ENCODE peak calls at places on chromosomes 7 and 10, in four cellular contexts. F is tibial artery, X is fibroblast of lung, V is heart left ventricle. B is an unnamed sample.

GRCh38 chr7:35036361-35037171 is 719 bp downstream of the DPY19L1 start:
- DNase-seq in V (peak), F (peak), X (peak), B (peak)

GRCh38 chr7:138287549-138287948 is 172.5 kb upstream of the TRIM24 start:
- DNase-seq in F (no peak), V (no peak), X (no peak), B (no peak)

GRCh38 chr10:98326621-98327027 is 58.6 kb upstream of the LOXL4 start:
- DNase-seq in V (no peak), X (no peak), F (no peak), B (no peak)

GRCh38 chr7:151987748-151988529 is 31.7 kb downstream of the GALNTL5 start:
- DNase-seq in F (no peak), V (peak), X (peak), B (no peak)

GRCh38 chr10:133196936-133197758 is 32.9 kb upstream of the UTF1 start:
- DNase-seq in X (no peak), V (no peak), F (no peak), B (no peak)

GRCh38 chr7:31027161-31027965 is 24.7 kb upstream of the ADCYAP1R1 start:
- DNase-seq in F (no peak), V (peak), X (peak), B (peak)

GRCh38 chr7:36723951-36724664 is at the start of gene AOAH:
- DNase-seq in X (no peak), V (peak), F (peak), B (no peak)

GRCh38 chr10:110209926-110210662 is 2.7 kb downstream of the MXI1 start:
- DNase-seq in V (peak), F (no peak), X (peak), B (peak)

GRCh38 chr7:28041508-28042314 is 138.9 kb downstream of the JAZF1 start:
- DNase-seq in X (peak), F (no peak), V (no peak), B (no peak)

GRCh38 chr10:132632091-132632561 is 94.5 kb downstream of the INPP5A start:
- DNase-seq in V (peak), F (no peak), X (no peak), B (no peak)

GRCh38 chr10:31368724-31369123 is 49.7 kb downstream of the ZEB1 start:
- DNase-seq in V (no peak), F (no peak), X (no peak), B (no peak)

DNA sequence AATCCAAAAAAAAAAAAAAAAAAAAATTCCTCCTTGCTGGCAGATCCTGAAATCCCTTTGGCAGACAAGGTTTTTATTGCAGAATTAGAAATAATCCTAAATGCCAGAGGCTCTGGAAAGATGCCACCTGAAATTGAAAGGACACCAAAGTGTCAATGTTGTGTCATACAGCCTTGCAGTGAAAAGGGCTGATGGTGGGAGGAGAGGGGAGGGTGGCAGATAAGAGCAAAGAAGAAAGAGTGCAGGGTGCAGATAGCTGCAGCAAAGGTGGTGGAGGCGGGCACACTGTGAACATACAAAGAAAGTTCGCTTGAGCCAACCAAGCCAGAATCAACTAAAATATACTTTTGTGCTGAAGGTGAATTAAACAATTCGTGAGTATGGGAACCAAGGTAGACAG is 8.1 kb upstream of the OPTN start:
- DNase-seq in V (no peak), F (no peak), X (no peak), B (no peak)
- H3K27ac ChIP-seq in V (no peak), F (no peak), X (no peak), B (no peak)

GRCh38 chr10:131249957-131250347 is 61.6 kb downstream of the TCERG1L start:
- DNase-seq in F (no peak), V (no peak), X (no peak), B (no peak)

GRCh38 chr10:131248376-131249165 is 63.0 kb downstream of the TCERG1L start:
- DNase-seq in V (no peak), X (no peak), F (no peak), B (no peak)

GRCh38 chr10:131251146-131251541 is 60.4 kb downstream of the TCERG1L start:
- DNase-seq in X (no peak), V (no peak), F (no peak), B (no peak)

GRCh38 chr10:131249238-131249956 is 62.1 kb downstream of the TCERG1L start:
- DNase-seq in V (no peak), F (no peak), X (no peak), B (no peak)

DNA sequence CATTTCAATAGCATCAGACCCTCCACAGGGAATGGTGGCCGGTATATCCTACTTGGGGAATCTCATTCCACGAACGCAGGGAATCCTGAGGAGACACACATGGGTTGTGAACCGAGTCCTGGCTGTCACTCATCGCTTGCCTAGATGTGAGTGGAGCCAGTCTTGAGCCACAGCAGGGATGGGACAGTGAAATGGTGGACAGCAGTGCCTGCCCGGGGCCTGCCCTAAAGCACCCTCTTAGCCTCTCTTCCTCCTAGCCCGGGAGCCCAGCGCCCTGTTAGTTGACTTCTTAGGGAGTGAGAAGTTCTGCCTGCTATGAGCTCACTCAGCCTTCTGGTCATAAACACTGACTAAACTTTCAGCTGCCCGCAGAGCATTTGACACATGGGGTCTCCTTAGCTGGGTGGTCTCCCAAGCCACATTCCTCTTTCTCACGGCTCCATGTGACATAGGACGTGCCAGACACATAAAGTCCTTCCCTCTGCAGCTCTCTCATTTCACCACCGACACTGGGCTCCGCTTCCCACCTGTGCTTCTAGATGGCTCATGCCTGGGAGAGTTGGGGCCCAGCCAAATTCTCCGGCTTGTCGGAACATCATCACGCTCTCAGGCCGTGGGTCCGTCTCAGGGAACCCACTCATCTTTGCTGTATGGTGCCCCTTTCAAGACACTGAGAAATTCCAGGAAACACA is 60.9 kb downstream of the TCERG1L start:
- DNase-seq in F (no peak), X (no peak), V (no peak), B (no peak)
- H3K27ac ChIP-seq in F (no peak), X (no peak), V (no peak), B (no peak)

DNA sequence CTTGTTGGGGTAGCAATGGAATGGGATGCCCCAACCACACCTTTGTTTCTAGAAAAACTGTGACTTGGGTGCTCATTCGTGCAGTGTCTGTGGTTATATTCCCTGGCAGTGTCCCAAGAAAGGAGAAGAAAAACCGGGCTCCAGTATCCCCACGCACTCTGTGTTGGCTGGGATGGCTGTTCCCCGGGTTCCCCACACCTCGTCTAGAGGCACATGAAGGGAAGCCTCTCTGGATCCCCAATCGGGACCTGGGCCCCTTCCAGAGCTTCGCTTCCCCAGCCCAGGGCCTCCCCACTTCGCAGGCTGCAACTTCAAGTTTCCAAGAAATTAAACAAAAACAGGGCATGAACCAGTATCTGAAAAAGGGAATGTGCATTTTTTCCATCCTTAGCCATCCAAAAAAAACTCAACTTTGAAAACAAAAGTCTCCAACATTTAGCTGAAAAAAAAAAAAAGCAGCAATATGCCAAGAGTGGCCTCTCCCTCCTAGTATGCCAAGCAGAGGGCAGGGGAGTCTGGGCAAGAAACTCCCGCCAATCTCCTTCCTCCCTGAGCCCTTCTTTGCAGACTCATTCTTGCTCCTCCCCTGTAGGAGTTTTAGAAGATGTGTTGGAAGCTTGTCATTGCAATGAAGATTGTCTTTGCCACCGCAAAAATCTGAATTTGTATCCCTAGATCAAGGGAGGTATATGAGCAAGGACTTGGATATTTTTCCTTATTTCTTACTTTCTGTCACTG is 2.4 kb upstream of the TNS3 start:
- DNase-seq in V (no peak), X (no peak), F (no peak), B (no peak)
- H3K27ac ChIP-seq in V (no peak), X (no peak), F (peak), B (no peak)

GRCh38 chr10:124066744-124067714 is 26.4 kb downstream of the CHST15 start:
- DNase-seq in X (no peak), V (no peak), F (no peak), B (no peak)
- H3K27ac ChIP-seq in X (no peak), V (no peak), F (no peak), B (peak)

GRCh38 chr10:21173964-21174669 is 277.0 kb upstream of the NEBL start:
- DNase-seq in F (no peak), X (peak), V (peak), B (no peak)
- H3K27ac ChIP-seq in F (no peak), X (no peak), V (peak), B (peak)

GRCh38 chr10:79268717-79269116 is 78.6 kb upstream of the PPIF start:
- DNase-seq in X (no peak), F (no peak), V (no peak), B (no peak)
- H3K27ac ChIP-seq in X (peak), F (peak), V (peak), B (peak)

GRCh38 chr7:100213672-100214071 is 6.1 kb upstream of the PVRIG start:
- DNase-seq in V (no peak), X (no peak), F (no peak), B (no peak)
- H3K27ac ChIP-seq in V (no peak), X (no peak), F (no peak), B (no peak)

DNA sequence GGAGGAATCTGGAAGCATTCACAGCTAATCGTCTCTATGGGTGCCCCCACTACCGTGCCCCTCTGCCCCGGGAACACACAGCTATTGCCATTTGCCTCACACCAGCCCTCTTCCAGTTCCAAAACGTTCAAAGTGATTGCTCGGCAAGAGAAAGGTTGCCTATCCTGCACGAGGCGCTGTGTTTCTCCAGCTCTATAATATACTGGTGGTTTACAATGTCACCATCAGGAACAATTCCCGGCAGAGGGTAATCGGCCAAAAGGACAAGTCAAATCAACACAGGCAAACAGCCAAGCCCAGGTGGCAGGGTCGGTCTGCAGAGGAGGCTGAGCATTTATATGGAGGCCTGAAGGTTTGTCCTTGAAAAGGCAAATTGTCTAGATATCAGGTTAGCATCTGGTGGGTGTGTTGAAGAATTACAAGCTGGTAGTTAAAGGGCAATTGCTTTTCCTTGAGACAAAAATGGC is 29.2 kb upstream of the TNS3 start:
- DNase-seq in X (no peak), V (no peak), F (no peak), B (no peak)
- H3K27ac ChIP-seq in X (peak), V (no peak), F (peak), B (no peak)

DNA sequence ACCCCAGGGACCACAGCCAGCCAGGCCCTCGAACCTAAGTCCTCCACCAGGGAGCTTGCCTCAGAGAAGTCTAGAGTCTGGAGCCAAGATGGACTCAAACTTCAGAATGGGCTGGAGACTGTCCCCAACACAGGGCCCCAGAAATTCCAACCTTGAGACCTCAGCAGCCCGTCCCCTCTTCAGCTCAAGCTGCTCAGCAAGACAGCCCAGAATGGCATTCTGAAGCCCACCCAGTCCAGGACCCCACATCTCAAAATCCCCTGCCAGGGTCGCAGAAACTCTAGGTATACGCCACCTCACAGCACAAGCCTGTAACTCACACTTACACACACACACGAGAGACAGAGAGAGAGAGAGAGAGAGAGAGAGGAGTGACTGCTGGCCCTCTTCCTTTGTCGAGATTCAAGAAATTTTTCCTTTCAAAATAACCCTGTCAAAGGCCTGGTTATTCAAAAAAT is 15.8 kb downstream of the KCNH2 start:
- DNase-seq in F (no peak), V (no peak), X (no peak), B (no peak)
- H3K27ac ChIP-seq in F (peak), V (peak), X (no peak), B (no peak)

B was measured in caudate nucleus.